ENCODE peak calls at places on chromosomes 5 and 9, in five cellular contexts. One of them, this sample, is unnamed.
A peak's percentile ranks its signal among the peaks of the same experiment; 100 is the strongest.

GRCh38 chr9:110303136-110303535 is 34.5 kb downstream of the TXNDC8 start:
- DNase-seq in BJ: peak; percentile 56
- DNase-seq in tibial artery: no peak
- DNase-seq in heart right ventricle: no peak
- DNase-seq in GM10248: no peak
- DNase-seq in this sample: no peak

GRCh38 chr5:52743970-52744369 is 43.7 kb upstream of the ITGA1 start:
- DNase-seq in BJ: peak; percentile 16
- DNase-seq in tibial artery: no peak
- DNase-seq in heart right ventricle: no peak
- DNase-seq in GM10248: no peak
- DNase-seq in this sample: no peak

GRCh38 chr5:172490739-172491461 is 36.6 kb upstream of the SH3PXD2B start:
- DNase-seq in BJ: no peak
- DNase-seq in tibial artery: no peak
- DNase-seq in heart right ventricle: no peak
- DNase-seq in GM10248: no peak
- DNase-seq in this sample: no peak

GRCh38 chr5:19531374-19531952 is 456.5 kb downstream of the CDH18 start:
- DNase-seq in BJ: no peak
- DNase-seq in tibial artery: no peak
- DNase-seq in heart right ventricle: no peak
- DNase-seq in GM10248: no peak
- DNase-seq in this sample: no peak

GRCh38 chr5:180126716-180127681 is 55.4 kb upstream of the RNF130 start:
- DNase-seq in BJ: no peak
- DNase-seq in tibial artery: no peak
- DNase-seq in heart right ventricle: peak; percentile 42
- DNase-seq in GM10248: peak; percentile 67
- DNase-seq in this sample: peak; percentile 80

GRCh38 chr9:115636596-115636995 is 517.0 kb upstream of the PAPPA start:
- DNase-seq in BJ: no peak
- DNase-seq in tibial artery: no peak
- DNase-seq in heart right ventricle: no peak
- DNase-seq in GM10248: no peak
- DNase-seq in this sample: no peak

GRCh38 chr5:91162534-91163381 is 220.4 kb downstream of the ARRDC3 start:
- DNase-seq in BJ: no peak
- DNase-seq in tibial artery: peak; percentile 82
- DNase-seq in heart right ventricle: no peak
- DNase-seq in GM10248: peak; percentile 59
- DNase-seq in this sample: peak; percentile 48

GRCh38 chr9:86202338-86202882 is 57.0 kb downstream of the C9orf153 start:
- DNase-seq in BJ: no peak
- DNase-seq in tibial artery: no peak
- DNase-seq in heart right ventricle: no peak
- DNase-seq in GM10248: peak; percentile 60
- DNase-seq in this sample: peak; percentile 55

GRCh38 chr9:69672828-69673640 is 863 bp upstream of the APBA1 start:
- DNase-seq in BJ: no peak
- DNase-seq in tibial artery: peak; percentile 79
- DNase-seq in heart right ventricle: peak; percentile 87
- DNase-seq in GM10248: peak; percentile 81
- DNase-seq in this sample: peak; percentile 84

DNA sequence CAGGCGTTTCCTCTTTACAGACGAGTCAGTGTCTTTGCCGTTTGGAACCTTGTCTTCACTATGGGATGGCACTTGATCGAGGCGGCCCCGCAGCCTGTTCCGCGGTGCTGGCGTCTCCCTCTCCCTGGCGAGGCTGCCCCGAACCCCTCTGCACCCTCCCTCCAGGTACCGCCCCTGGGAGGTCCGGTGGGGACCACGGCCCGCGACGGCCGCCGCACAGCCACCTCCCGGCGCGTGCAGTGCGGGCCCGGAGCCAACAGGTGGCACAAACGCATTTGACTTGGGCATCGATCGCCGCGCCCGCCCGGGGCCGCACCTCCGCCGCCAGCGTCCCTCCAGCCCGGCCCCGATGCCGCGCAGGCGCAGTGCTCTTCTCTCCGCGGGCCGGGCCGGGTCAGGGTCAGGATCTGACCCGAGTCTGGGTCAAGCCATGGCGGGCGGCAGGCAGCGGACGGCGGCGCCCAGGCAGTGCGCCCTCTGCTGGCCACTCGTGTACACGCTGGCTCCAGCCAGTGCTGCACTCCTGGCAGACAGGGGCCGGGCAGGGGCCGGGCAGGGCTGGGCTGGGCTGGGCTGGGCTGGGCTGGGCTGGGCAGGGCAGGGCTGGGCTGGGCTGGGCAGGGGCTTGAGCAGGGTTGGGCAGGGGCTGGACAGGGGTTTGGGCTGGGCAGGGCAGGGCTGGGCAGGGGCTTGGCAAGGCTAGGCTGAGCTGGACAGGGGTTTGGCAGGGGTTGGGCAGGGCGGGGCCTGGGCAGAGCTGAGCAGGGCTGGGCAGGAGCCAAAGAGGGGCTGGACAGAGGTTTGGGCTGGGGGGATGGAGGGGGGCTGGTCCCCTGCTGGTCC is 155.8 kb upstream of the IRX4 start:
- DNase-seq in BJ: no peak
- DNase-seq in tibial artery: peak; percentile 34
- DNase-seq in heart right ventricle: peak; percentile 80
- DNase-seq in GM10248: peak; percentile 89
- DNase-seq in this sample: peak; percentile 92
- TF ChIP-seq CTCF in BJ: peak; percentile 69
- TF ChIP-seq CTCF in tibial artery: peak; percentile 51
- TF ChIP-seq CTCF in heart right ventricle: peak; percentile 58
- TF ChIP-seq CTCF in GM10248: peak; percentile 96
- TF ChIP-seq CTCF in this sample: peak; percentile 99

GRCh38 chr9:137215196-137215986 is 6.6 kb downstream of the RNF208 start:
- DNase-seq in BJ: no peak
- DNase-seq in tibial artery: no peak
- DNase-seq in heart right ventricle: no peak
- DNase-seq in GM10248: no peak
- DNase-seq in this sample: no peak

GRCh38 chr9:137214620-137215019 is 7.4 kb downstream of the RNF208 start:
- DNase-seq in BJ: no peak
- DNase-seq in tibial artery: no peak
- DNase-seq in heart right ventricle: no peak
- DNase-seq in GM10248: no peak
- DNase-seq in this sample: no peak

GRCh38 chr9:137212520-137212919 is 7.0 kb downstream of the NDOR1 start:
- DNase-seq in BJ: no peak
- DNase-seq in tibial artery: no peak
- DNase-seq in heart right ventricle: no peak
- DNase-seq in GM10248: no peak
- DNase-seq in this sample: no peak

GRCh38 chr9:137211532-137211931 is 6.0 kb downstream of the NDOR1 start:
- DNase-seq in BJ: no peak
- DNase-seq in tibial artery: no peak
- DNase-seq in heart right ventricle: no peak
- DNase-seq in GM10248: no peak
- DNase-seq in this sample: no peak

GRCh38 chr9:137213160-137214060 is 7.9 kb downstream of the NDOR1 start:
- DNase-seq in BJ: no peak
- DNase-seq in tibial artery: no peak
- DNase-seq in heart right ventricle: no peak
- DNase-seq in GM10248: no peak
- DNase-seq in this sample: no peak
- TF ChIP-seq CTCF in BJ: peak; percentile 4
- TF ChIP-seq CTCF in tibial artery: no peak
- TF ChIP-seq CTCF in heart right ventricle: no peak
- TF ChIP-seq CTCF in GM10248: peak; percentile 17
- TF ChIP-seq CTCF in this sample: no peak

DNA sequence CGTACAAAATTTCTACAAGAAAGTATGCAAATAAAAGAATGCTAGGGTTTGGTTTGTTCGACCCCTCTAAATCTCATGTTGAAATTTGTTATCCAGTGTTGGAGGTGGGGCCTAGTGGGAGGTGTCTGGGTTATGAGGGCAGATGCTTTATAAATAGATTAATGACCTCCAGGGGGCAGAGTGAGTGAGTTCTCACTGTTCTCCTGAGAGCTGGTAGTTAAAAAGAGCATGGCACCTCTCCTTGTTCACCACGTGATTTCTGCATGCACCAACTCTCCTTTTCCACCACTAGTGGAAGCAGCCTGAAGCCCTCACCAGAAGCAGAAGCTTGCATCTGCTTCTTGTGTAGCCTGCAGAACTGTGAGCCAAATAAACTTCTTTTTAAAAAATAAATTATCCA is 50.4 kb upstream of the FAM170A start:
- DNase-seq in BJ: no peak
- DNase-seq in tibial artery: no peak
- DNase-seq in heart right ventricle: no peak
- DNase-seq in GM10248: peak; percentile 14
- DNase-seq in this sample: no peak
- TF ChIP-seq CTCF in BJ: peak; percentile 12
- TF ChIP-seq CTCF in tibial artery: no peak
- TF ChIP-seq CTCF in heart right ventricle: no peak
- TF ChIP-seq CTCF in GM10248: no peak
- TF ChIP-seq CTCF in this sample: no peak

DNA sequence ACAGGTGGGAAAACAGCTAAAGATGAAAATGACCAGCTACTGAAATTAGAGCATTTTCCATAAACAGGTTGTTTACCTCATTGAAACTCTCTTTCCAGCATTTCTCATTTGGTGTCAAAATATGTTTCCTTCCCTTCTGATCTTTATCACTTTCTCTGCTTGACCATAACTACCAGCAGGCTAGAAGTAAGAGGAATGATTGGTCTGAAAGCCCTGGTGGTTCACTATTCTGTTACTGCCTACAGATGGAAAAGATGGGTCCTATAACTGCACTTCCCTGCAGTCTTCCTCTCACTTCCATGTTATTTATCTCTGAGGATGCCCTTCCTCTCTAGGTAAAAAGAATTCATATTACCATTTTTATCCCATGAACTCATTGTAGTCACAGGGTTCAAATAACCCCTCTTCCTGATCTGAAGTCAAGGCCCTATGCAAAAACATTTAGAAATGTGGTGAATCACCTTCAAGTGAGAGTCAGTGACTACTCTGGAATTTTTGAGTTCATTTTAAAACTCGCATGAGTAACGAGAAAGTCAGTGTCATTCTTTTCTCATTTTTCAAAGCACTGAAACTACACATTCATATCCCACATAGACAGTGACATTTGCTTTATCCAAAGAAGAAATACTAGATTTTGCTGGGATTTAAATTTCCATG is 51.6 kb downstream of the ZNF474 start:
- DNase-seq in BJ: peak; percentile 64
- DNase-seq in tibial artery: no peak
- DNase-seq in heart right ventricle: no peak
- DNase-seq in GM10248: no peak
- DNase-seq in this sample: no peak
- TF ChIP-seq CTCF in BJ: no peak
- TF ChIP-seq CTCF in tibial artery: no peak
- TF ChIP-seq CTCF in heart right ventricle: no peak
- TF ChIP-seq CTCF in GM10248: no peak
- TF ChIP-seq CTCF in this sample: no peak

DNA sequence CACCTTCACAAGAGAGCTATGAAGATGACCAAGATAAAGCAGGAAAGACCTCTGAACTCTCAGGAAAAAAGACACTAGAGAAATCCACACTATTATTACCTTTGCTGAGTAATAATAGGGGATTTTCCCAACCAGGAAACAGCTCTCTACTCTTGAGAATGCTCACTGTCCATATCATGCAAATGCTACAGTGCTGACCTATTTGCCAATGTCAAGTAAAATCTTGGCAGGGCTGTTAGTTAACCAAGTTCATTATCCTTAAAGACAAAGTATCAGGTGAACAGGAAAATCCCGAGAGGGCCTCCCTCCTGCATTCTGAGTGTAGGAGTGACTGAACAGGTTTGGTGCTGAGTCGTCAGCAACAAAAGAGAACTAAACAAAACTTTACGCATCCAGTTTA is 306.6 kb downstream of the ACTL7B start:
- DNase-seq in BJ: no peak
- DNase-seq in tibial artery: no peak
- DNase-seq in heart right ventricle: no peak
- DNase-seq in GM10248: no peak
- DNase-seq in this sample: no peak
- TF ChIP-seq CTCF in BJ: no peak
- TF ChIP-seq CTCF in tibial artery: no peak
- TF ChIP-seq CTCF in heart right ventricle: no peak
- TF ChIP-seq CTCF in GM10248: no peak
- TF ChIP-seq CTCF in this sample: no peak

GRCh38 chr5:174900176-174900692 is 175.9 kb downstream of the MSX2 start:
- DNase-seq in BJ: no peak
- DNase-seq in tibial artery: no peak
- DNase-seq in heart right ventricle: no peak
- DNase-seq in GM10248: no peak
- DNase-seq in this sample: no peak

GRCh38 chr5:174901336-174901735 is 177.0 kb downstream of the MSX2 start:
- DNase-seq in BJ: no peak
- DNase-seq in tibial artery: no peak
- DNase-seq in heart right ventricle: no peak
- DNase-seq in GM10248: no peak
- DNase-seq in this sample: no peak

GRCh38 chr5:174897281-174897950 is 173.0 kb downstream of the MSX2 start:
- DNase-seq in BJ: no peak
- DNase-seq in tibial artery: no peak
- DNase-seq in heart right ventricle: no peak
- DNase-seq in GM10248: no peak
- DNase-seq in this sample: no peak

DNA sequence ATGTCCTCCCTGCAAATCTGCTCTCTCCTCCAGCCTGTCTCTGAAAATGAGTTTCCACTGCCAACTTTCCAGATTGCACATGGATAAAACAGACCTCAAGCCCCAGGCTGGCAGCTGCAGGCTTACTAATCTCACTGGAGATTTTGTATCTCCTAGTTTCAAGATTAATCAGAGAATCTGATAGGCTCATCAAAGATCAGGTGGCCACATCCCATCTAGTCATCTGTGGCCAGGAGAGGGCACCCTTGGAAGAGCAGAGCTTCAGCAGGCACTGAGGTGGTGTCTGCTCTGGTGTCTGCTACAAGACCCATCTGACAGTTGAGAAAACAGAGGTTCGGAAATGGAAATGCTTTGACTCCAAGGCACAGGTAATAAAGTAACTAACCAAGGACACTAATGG is 179.0 kb downstream of the MSX2 start:
- DNase-seq in BJ: no peak
- DNase-seq in tibial artery: no peak
- DNase-seq in heart right ventricle: no peak
- DNase-seq in GM10248: no peak
- DNase-seq in this sample: no peak
- TF ChIP-seq CTCF in BJ: no peak
- TF ChIP-seq CTCF in tibial artery: no peak
- TF ChIP-seq CTCF in heart right ventricle: no peak
- TF ChIP-seq CTCF in GM10248: no peak
- TF ChIP-seq CTCF in this sample: no peak

DNA sequence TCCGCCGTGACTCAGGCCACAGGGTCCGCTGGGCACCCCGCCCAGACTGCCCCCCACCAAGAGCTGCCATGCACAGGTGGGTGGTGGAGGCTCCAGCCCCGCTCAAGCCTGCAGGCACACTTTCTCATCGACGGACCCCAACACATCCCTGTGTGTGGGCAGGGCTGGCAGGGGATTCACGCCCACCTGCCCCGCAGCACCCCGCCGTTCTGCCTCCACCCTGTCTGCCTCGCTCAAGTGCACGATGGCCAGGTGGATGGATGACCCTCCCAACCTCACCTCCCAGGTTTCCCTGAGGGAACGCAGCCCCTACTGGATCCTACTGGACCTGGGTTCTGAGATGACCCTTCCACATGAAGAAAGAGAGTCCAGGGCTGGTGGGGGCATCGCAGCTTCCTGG is 26.1 kb upstream of the FCN1 start:
- DNase-seq in BJ: no peak
- DNase-seq in tibial artery: no peak
- DNase-seq in heart right ventricle: no peak
- DNase-seq in GM10248: no peak
- DNase-seq in this sample: no peak
- TF ChIP-seq CTCF in BJ: no peak
- TF ChIP-seq CTCF in tibial artery: no peak
- TF ChIP-seq CTCF in heart right ventricle: no peak
- TF ChIP-seq CTCF in GM10248: no peak
- TF ChIP-seq CTCF in this sample: no peak

This sample was measured in GM13976.